ENCODE peak calls at places on chromosomes 13 and 19, in six cellular contexts. S is suprapubic skin, G is pancreas, I is aorta, L is fibroblast of lung, J is RWPE2. B is an unnamed sample.
A peak's percentile ranks its signal among the peaks of the same experiment; 100 is the strongest.

GRCh38 chr13:34833562-34834182 is 108.4 kb upstream of the NBEA start:
- DNase-seq in G (no peak), J (no peak), I (no peak), L (peak; percentile 32), S (no peak), B (no peak)

GRCh38 chr13:59746291-59746962 is 417.3 kb downstream of the DIAPH3 start:
- DNase-seq in L (peak; percentile 84), I (no peak), G (no peak), J (no peak), S (no peak), B (no peak)

GRCh38 chr13:42396501-42396900 is 124.5 kb downstream of the AKAP11 start:
- DNase-seq in S (no peak), J (no peak), L (no peak), G (no peak), I (no peak), B (no peak)

GRCh38 chr19:48424694-48425219 is 21.0 kb upstream of the GRWD1 start:
- DNase-seq in L (peak; percentile 80), J (no peak), I (no peak), S (no peak), G (no peak), B (no peak)

GRCh38 chr19:47781590-47782318 is 3.3 kb downstream of the SELENOW start:
- DNase-seq in I (no peak), S (no peak), G (no peak), J (no peak), L (no peak), B (peak; percentile 50)

GRCh38 chr13:30735025-30735967 is at the start of gene ALOX5AP:
- DNase-seq in I (no peak), G (no peak), S (no peak), L (no peak), J (no peak), B (no peak)

GRCh38 chr13:62088155-62088554 is 672.5 kb upstream of the PCDH20 start:
- DNase-seq in S (no peak), J (no peak), I (no peak), L (no peak), G (no peak), B (no peak)

GRCh38 chr13:47111499-47111898 is 214.6 kb upstream of the HTR2A start:
- DNase-seq in L (no peak), I (no peak), S (no peak), J (no peak), G (no peak), B (no peak)

GRCh38 chr19:38351865-38352395 is 16.3 kb downstream of the CATSPERG start:
- DNase-seq in J (peak; percentile 36), G (no peak), S (no peak), I (no peak), L (no peak), B (no peak)

GRCh38 chr19:1882089-1882785 is 3.1 kb downstream of the ABHD17A start:
- DNase-seq in I (no peak), S (no peak), L (no peak), J (no peak), G (no peak), B (no peak)

GRCh38 chr19:48551437-48552302 is at the start of gene SULT2B1:
- DNase-seq in J (no peak), G (peak; percentile 81), L (no peak), S (no peak), I (no peak), B (no peak)

GRCh38 chr13:33016414-33017409 is at the start of gene KL:
- DNase-seq in G (no peak), S (peak; percentile 67), I (peak; percentile 82), J (no peak), L (peak; percentile 6), B (peak; percentile 34)

GRCh38 chr13:32984857-32985626 is 31.2 kb upstream of the KL start:
- DNase-seq in J (no peak), G (no peak), S (no peak), L (peak; percentile 39), I (no peak), B (no peak)

GRCh38 chr13:26872444-26873173 is 112.0 kb upstream of the GPR12 start:
- DNase-seq in L (no peak), S (no peak), J (no peak), G (no peak), I (no peak), B (peak; percentile 46)

GRCh38 chr19:47109177-47109540 is 4.4 kb downstream of the ZC3H4 start:
- DNase-seq in S (no peak), I (no peak), J (no peak), G (no peak), L (no peak), B (no peak)

DNA sequence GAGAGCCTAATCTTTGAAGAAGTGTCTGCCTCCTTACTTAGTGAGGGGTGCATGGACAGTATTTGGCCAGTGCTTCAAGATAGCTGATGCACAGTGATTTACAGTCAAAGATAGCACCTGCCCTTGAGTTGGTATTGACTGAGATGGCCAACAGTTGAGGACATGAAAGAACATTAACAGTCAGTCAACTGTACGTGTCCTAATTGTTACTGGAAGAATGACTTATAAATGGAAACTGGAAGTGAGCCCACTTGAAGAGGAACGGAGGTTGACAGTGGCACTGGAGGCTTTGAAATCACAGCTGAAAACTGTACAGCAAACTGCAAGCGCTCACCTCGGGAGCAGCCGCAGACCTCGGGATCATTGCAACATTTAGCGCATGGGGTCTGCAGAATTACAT is 77.2 kb downstream of the GGACT start:
- DNase-seq in J (no peak), I (no peak), L (no peak), G (no peak), S (no peak), B (no peak)
- H3K4me1 ChIP-seq in J (no peaks in the 10 kb centered on the region), I (no peaks in the 10 kb centered on the region), L (no peaks in the 10 kb centered on the region), G (no peaks in the 10 kb centered on the region), S (peaks cover 11% of the 10 kb centered on the region), B (peaks cover 28% of the 10 kb centered on the region)

GRCh38 chr13:109151696-109152095 is 522.3 kb downstream of the MYO16 start:
- DNase-seq in J (no peak), S (no peak), L (no peak), I (no peak), G (no peak), B (no peak)

GRCh38 chr13:109154546-109154945 is 525.1 kb downstream of the MYO16 start:
- DNase-seq in L (peak; percentile 66), G (no peak), I (no peak), J (no peak), S (no peak), B (no peak)

GRCh38 chr13:109152311-109152820 is 523.0 kb downstream of the MYO16 start:
- DNase-seq in G (no peak), S (no peak), J (no peak), I (no peak), L (no peak), B (no peak)

GRCh38 chr13:109154146-109154545 is 524.7 kb downstream of the MYO16 start:
- DNase-seq in S (no peak), L (peak; percentile 45), G (no peak), I (no peak), J (no peak), B (no peak)

DNA sequence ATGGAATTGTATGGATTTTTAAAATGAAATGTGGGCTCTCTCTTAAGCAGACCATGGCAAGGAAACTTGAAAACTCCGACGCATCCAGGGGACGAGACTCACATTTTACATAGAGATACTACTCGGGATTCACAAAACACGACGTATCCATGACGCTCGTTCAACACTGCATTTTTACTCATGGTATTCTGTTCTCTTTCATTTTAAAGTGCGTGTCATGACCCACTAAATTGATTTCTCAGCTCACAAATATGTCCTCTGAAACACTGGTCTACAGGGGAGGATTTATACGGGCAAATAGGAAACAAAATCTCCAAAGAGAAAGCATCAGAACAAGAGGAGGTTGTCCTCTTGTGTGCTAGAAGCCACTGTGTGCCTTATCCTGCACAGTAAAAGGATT is 523.5 kb downstream of the MYO16 start:
- DNase-seq in S (no peak), G (no peak), L (peak; percentile 48), I (no peak), J (no peak), B (no peak)
- H3K4me1 ChIP-seq in S (peaks cover 46% of the 10 kb centered on the region), G (no peaks in the 10 kb centered on the region), L (peaks cover 13% of the 10 kb centered on the region), I (peaks cover 3% of the 10 kb centered on the region), J (peaks cover 67% of the 10 kb centered on the region), B (peaks cover 18% of the 10 kb centered on the region)

DNA sequence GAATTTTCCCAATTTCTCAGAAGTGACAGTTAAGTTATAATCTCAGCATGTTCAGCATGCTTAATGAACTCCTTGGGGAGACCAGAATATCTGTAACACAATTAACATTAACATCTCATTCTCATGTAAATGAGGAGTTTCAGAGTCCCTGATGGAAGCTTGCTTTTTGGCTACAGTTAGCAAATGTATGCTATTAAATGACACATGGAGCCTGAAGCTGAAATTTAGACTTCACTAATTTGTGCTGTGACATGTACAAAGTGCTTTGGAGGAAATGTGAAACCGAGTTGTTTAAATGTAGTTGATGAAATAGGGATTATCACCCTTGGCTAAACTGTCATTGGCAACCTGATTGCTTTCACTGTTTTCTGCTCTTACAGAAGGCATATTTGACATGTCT is 2265.1 kb upstream of the PCDH20 start:
- DNase-seq in J (no peak), S (no peak), G (no peak), I (no peak), L (no peak), B (no peak)
- H3K4me1 ChIP-seq in J (no peaks in the 10 kb centered on the region), S (no peaks in the 10 kb centered on the region), G (no peaks in the 10 kb centered on the region), I (no peaks in the 10 kb centered on the region), L (no peaks in the 10 kb centered on the region), B (no peaks in the 10 kb centered on the region)

GRCh38 chr13:23613971-23614370 is 43.8 kb downstream of the TNFRSF19 start:
- DNase-seq in S (no peak), I (no peak), J (no peak), G (no peak), L (no peak), B (no peak)
- H3K4me1 ChIP-seq in S (peaks cover 19% of the 10 kb centered on the region), I (peaks cover 2% of the 10 kb centered on the region), J (peaks cover 12% of the 10 kb centered on the region), G (no peaks in the 10 kb centered on the region), L (peaks cover 29% of the 10 kb centered on the region), B (peaks cover 52% of the 10 kb centered on the region)

DNA sequence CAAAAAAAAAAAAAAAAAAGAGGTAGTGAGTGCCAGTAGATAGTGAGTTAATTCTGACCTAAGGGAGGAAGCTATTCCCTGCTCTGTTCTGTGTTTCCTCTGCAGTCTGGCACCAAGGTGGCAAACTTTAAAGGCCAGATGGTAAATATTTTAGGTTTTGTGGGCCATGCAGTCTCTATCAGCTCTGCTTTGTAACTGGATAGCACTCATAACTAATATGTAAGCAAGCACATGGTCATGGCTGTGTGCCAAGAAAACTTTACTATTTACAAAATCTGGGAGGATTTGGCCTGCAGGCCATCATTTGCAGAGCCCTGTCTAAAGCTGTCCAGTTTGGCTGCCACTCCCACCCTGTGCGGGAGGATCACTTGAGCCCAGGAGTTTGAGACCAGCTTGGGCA is 4.3 kb downstream of the PIN1 start:
- DNase-seq in G (no peak), S (no peak), L (no peak), J (no peak), I (no peak), B (no peak)
- H3K4me1 ChIP-seq in G (no peaks in the 10 kb centered on the region), S (peaks cover 18% of the 10 kb centered on the region), L (peaks cover 5% of the 10 kb centered on the region), J (no peaks in the 10 kb centered on the region), I (no peaks in the 10 kb centered on the region), B (peaks cover 57% of the 10 kb centered on the region)

B was measured in left ventricle myocardium inferior.